ENCODE peak calls at places on chromosomes 5 and 9, in four cellular contexts. V is bronchial epithelial cell, A is GM10248, C is upper lobe of right lung. D is an unnamed sample.

GRCh38 chr9:88179080-88179521 is 40.8 kb upstream of the SPATA31C2 start:
- DNase-seq in V (no peak), A (no peak), C (peak), D (no peak)

GRCh38 chr9:35168963-35169362 is 7.2 kb downstream of the UNC13B start:
- DNase-seq in V (no peak), A (no peak), C (no peak), D (no peak)

GRCh38 chr5:79464278-79464677 is 49.7 kb downstream of the HOMER1 start:
- DNase-seq in V (no peak), A (no peak), C (no peak), D (no peak)

GRCh38 chr5:102807878-102808502 is 52.9 kb downstream of the PAM start:
- DNase-seq in V (no peak), A (no peak), C (no peak), D (no peak)

GRCh38 chr9:96417610-96418073 is 528 bp downstream of the ZNF367 start:
- DNase-seq in V (no peak), A (no peak), C (peak), D (no peak)

GRCh38 chr5:129945031-129945430 is 40.8 kb downstream of the CHSY3 start:
- DNase-seq in V (peak), A (no peak), C (no peak), D (no peak)

GRCh38 chr9:121160025-121160424 is 41.6 kb downstream of the RAB14 start:
- DNase-seq in V (no peak), A (no peak), C (no peak), D (no peak)

GRCh38 chr5:150918613-150919012 is 13.8 kb upstream of the ZNF300 start:
- DNase-seq in V (no peak), A (no peak), C (no peak), D (no peak)

GRCh38 chr5:124725040-124725434 is 21.4 kb downstream of the ZNF608 start:
- DNase-seq in V (no peak), A (no peak), C (no peak), D (no peak)

GRCh38 chr5:154573011-154573410 is 95.0 kb upstream of the HAND1 start:
- DNase-seq in V (no peak), A (no peak), C (no peak), D (no peak)

GRCh38 chr5:176747670-176748072 is 62.7 kb upstream of the UNC5A start:
- DNase-seq in V (no peak), A (no peak), C (peak), D (no peak)

GRCh38 chr5:147081256-147081872 is 153.5 kb upstream of the STK32A start:
- DNase-seq in V (no peak), A (no peak), C (no peak), D (no peak)

GRCh38 chr5:133824661-133825254 is 143.7 kb downstream of the C5orf15 start:
- DNase-seq in V (no peak), A (peak), C (no peak), D (peak)

GRCh38 chr9:127506814-127507750 is 55.8 kb downstream of the LRSAM1 start:
- DNase-seq in V (no peak), A (no peak), C (peak), D (no peak)

GRCh38 chr5:111631328-111631727 is 119.0 kb upstream of the STARD4 start:
- DNase-seq in V (no peak), A (no peak), C (no peak), D (no peak)

GRCh38 chr9:93288891-93289883 is 105.2 kb downstream of the WNK2 start:
- DNase-seq in V (peak), A (peak), C (peak), D (no peak)

GRCh38 chr9:98971915-98972223 is 28.2 kb downstream of the COL15A1 start:
- DNase-seq in V (no peak), A (no peak), C (no peak), D (no peak)

GRCh38 chr9:99385814-99386279 is 163.8 kb downstream of the SEC61B start:
- DNase-seq in V (peak), A (no peak), C (no peak), D (no peak)

GRCh38 chr5:146475906-146476305 is 28.8 kb downstream of the TCERG1 start:
- DNase-seq in V (no peak), A (no peak), C (no peak), D (no peak)

D was measured in GM12865.